ENCODE peak calls at places on chromosome 18, in nine cellular contexts. One of them, this sample, is unnamed.

GRCh38 chr18:71442830-71443229 is 1101.3 kb downstream of the CBLN2 start:
- DNase-seq in HCT116: no peak
- DNase-seq in heart right ventricle: no peak
- DNase-seq in mucosa of descending colon: no peak
- DNase-seq in fibroblast of lung: peak; percentile 88
- DNase-seq in spleen: no peak
- DNase-seq in DND-41: no peak
- DNase-seq in hepatocyte: no peak
- DNase-seq in A549: no peak
- DNase-seq in this sample: no peak

GRCh38 chr18:73045037-73045436 is 177.2 kb upstream of the NETO1 start:
- DNase-seq in mucosa of descending colon: no peak
- DNase-seq in spleen: no peak
- DNase-seq in A549: no peak
- DNase-seq in DND-41: no peak
- DNase-seq in fibroblast of lung: no peak
- DNase-seq in heart right ventricle: no peak
- DNase-seq in HCT116: no peak
- DNase-seq in hepatocyte: no peak
- DNase-seq in this sample: no peak

GRCh38 chr18:41850781-41851180 is 104.3 kb upstream of the PIK3C3 start:
- DNase-seq in DND-41: no peak
- DNase-seq in hepatocyte: no peak
- DNase-seq in heart right ventricle: no peak
- DNase-seq in mucosa of descending colon: no peak
- DNase-seq in A549: no peak
- DNase-seq in HCT116: no peak
- DNase-seq in fibroblast of lung: no peak
- DNase-seq in spleen: no peak
- DNase-seq in this sample: no peak

GRCh38 chr18:39806519-39806918 is 2148.5 kb upstream of the PIK3C3 start:
- DNase-seq in DND-41: no peak
- DNase-seq in mucosa of descending colon: no peak
- DNase-seq in hepatocyte: peak; percentile 10
- DNase-seq in A549: peak; percentile 35
- DNase-seq in HCT116: no peak
- DNase-seq in fibroblast of lung: peak; percentile 42
- DNase-seq in spleen: no peak
- DNase-seq in heart right ventricle: no peak
- DNase-seq in this sample: no peak

GRCh38 chr18:51614033-51614432 is 416.6 kb upstream of the MEX3C start:
- DNase-seq in fibroblast of lung: peak; percentile 87
- DNase-seq in heart right ventricle: no peak
- DNase-seq in A549: peak; percentile 90
- DNase-seq in HCT116: no peak
- DNase-seq in spleen: no peak
- DNase-seq in DND-41: no peak
- DNase-seq in mucosa of descending colon: no peak
- DNase-seq in hepatocyte: peak; percentile 87
- DNase-seq in this sample: no peak

GRCh38 chr18:712401-713134 is at the start of gene ENOSF1:
- DNase-seq in HCT116: peak; percentile 54
- DNase-seq in A549: peak; percentile 92
- DNase-seq in fibroblast of lung: peak; percentile 75
- DNase-seq in hepatocyte: peak; percentile 94
- DNase-seq in DND-41: peak; percentile 62
- DNase-seq in mucosa of descending colon: peak; percentile 92
- DNase-seq in spleen: peak; percentile 95
- DNase-seq in heart right ventricle: peak; percentile 86
- DNase-seq in this sample: peak; percentile 75

GRCh38 chr18:69674292-69674877 is 273.3 kb downstream of the CD226 start:
- DNase-seq in heart right ventricle: no peak
- DNase-seq in DND-41: no peak
- DNase-seq in HCT116: no peak
- DNase-seq in mucosa of descending colon: no peak
- DNase-seq in fibroblast of lung: no peak
- DNase-seq in A549: no peak
- DNase-seq in spleen: no peak
- DNase-seq in hepatocyte: no peak
- DNase-seq in this sample: no peak

GRCh38 chr18:57058734-57059133 is 88.2 kb upstream of the BOD1L2 start:
- DNase-seq in mucosa of descending colon: no peak
- DNase-seq in heart right ventricle: no peak
- DNase-seq in spleen: no peak
- DNase-seq in fibroblast of lung: no peak
- DNase-seq in hepatocyte: no peak
- DNase-seq in A549: no peak
- DNase-seq in DND-41: no peak
- DNase-seq in HCT116: no peak
- DNase-seq in this sample: no peak

GRCh38 chr18:79518683-79519128 is 123.0 kb downstream of the NFATC1 start:
- DNase-seq in heart right ventricle: no peak
- DNase-seq in DND-41: no peak
- DNase-seq in HCT116: no peak
- DNase-seq in A549: no peak
- DNase-seq in spleen: peak; percentile 63
- DNase-seq in hepatocyte: no peak
- DNase-seq in fibroblast of lung: no peak
- DNase-seq in mucosa of descending colon: no peak
- DNase-seq in this sample: no peak

GRCh38 chr18:24271381-24272331 is 126.0 kb downstream of the OSBPL1A start:
- DNase-seq in DND-41: no peak
- DNase-seq in heart right ventricle: peak; percentile 79
- DNase-seq in hepatocyte: peak; percentile 90
- DNase-seq in A549: peak; percentile 80
- DNase-seq in spleen: peak; percentile 91
- DNase-seq in fibroblast of lung: peak; percentile 84
- DNase-seq in mucosa of descending colon: peak; percentile 82
- DNase-seq in HCT116: peak; percentile 49
- DNase-seq in this sample: peak; percentile 72

DNA sequence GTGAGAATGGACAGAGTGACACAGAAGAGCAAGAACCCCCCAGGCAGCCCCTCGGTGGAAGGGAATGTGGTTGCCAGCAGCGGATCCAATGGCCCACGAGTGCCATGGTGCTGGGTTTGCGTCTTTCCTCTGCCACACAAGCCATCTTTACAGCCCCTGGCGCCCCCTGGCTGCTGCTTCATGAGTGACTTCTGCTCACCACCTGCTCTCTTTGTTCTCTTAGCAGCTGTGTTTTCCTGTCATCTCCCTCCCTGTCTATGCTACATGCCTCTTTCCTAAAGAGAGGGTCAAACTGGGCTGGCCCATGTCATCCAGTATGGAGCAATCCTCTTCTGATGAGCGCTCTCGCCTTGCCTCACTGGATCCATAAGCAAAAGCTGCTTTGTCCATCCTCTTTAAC is 300.0 kb upstream of the SMIM21 start:
- DNase-seq in mucosa of descending colon: no peak
- DNase-seq in heart right ventricle: peak; percentile 36
- DNase-seq in DND-41: peak; percentile 50
- DNase-seq in HCT116: peak; percentile 21
- DNase-seq in fibroblast of lung: peak; percentile 17
- DNase-seq in spleen: no peak
- DNase-seq in hepatocyte: peak; percentile 35
- DNase-seq in A549: peak; percentile 19
- DNase-seq in this sample: no peak
- TF ChIP-seq CTCF in mucosa of descending colon: no peak
- TF ChIP-seq CTCF in heart right ventricle: peak; percentile 55
- TF ChIP-seq CTCF in DND-41: peak; percentile 64
- TF ChIP-seq CTCF in HCT116: peak; percentile 40
- TF ChIP-seq CTCF in fibroblast of lung: peak; percentile 48
- TF ChIP-seq CTCF in spleen: peak; percentile 27
- TF ChIP-seq CTCF in hepatocyte: peak; percentile 39
- TF ChIP-seq CTCF in A549: peak; percentile 29
- TF ChIP-seq CTCF in this sample: no peak

GRCh38 chr18:36960038-36960437 is 131.1 kb downstream of the KIAA1328 start:
- DNase-seq in spleen: no peak
- DNase-seq in A549: no peak
- DNase-seq in hepatocyte: no peak
- DNase-seq in heart right ventricle: no peak
- DNase-seq in HCT116: no peak
- DNase-seq in fibroblast of lung: no peak
- DNase-seq in mucosa of descending colon: peak; percentile 43
- DNase-seq in DND-41: no peak
- DNase-seq in this sample: no peak

GRCh38 chr18:36963464-36963863 is 134.5 kb downstream of the KIAA1328 start:
- DNase-seq in A549: no peak
- DNase-seq in HCT116: no peak
- DNase-seq in DND-41: no peak
- DNase-seq in fibroblast of lung: no peak
- DNase-seq in mucosa of descending colon: no peak
- DNase-seq in spleen: no peak
- DNase-seq in hepatocyte: no peak
- DNase-seq in heart right ventricle: no peak
- DNase-seq in this sample: no peak
- H3K4me3 ChIP-seq in A549: no peak overlapping the region
- H3K4me3 ChIP-seq in HCT116: no peak overlapping the region
- H3K4me3 ChIP-seq in DND-41: no peak overlapping the region
- H3K4me3 ChIP-seq in fibroblast of lung: no peak overlapping the region
- H3K4me3 ChIP-seq in mucosa of descending colon: no peak overlapping the region
- H3K4me3 ChIP-seq in spleen: no peak overlapping the region
- H3K4me3 ChIP-seq in hepatocyte: no peak overlapping the region
- H3K4me3 ChIP-seq in heart right ventricle: no peak overlapping the region
- H3K4me3 ChIP-seq in this sample: no peak overlapping the region

DNA sequence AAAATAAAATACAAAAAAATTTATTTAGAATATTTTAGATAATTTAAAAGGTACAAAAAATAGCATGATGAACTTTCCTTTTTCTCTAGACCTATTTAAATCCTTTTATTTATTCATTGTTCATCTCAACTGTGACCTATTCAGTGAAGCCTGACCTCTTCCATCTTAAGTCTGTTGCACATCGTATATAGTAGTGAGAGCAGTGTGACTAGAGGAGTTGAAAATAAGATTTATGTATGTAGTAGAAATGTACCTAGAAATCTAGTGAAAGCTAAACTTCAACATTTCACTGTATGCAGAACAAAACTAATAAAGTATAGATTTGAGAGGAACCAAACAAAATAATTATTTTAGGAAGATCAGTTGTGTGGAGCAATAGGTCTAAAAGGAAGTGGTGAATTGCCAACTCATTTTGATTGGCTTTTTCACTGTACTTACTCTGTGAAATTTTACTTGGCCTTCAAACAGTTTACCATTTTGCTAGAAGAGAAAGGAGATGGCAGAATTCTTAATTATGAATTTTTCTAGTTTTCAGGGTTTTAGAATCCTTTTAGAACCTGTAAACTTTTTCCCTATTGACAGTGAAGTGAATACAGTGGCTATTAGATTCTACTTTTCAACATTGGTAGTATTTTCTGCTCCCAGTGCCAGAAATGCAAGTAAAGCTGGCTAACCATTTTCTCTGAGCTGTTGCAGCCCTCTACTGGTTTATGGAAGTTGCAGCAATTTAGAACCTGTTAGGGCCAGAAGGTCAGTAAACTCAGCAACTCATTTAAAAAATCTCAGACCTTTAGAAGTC is 11.1 kb downstream of the ANKRD12 start:
- DNase-seq in fibroblast of lung: peak; percentile 65
- DNase-seq in mucosa of descending colon: no peak
- DNase-seq in hepatocyte: peak; percentile 75
- DNase-seq in A549: peak; percentile 75
- DNase-seq in spleen: no peak
- DNase-seq in HCT116: peak; percentile 48
- DNase-seq in heart right ventricle: no peak
- DNase-seq in DND-41: peak; percentile 31
- DNase-seq in this sample: no peak
- H3K4me1 ChIP-seq in fibroblast of lung: peaks cover 5% of the 10 kb centered on the region
- H3K4me1 ChIP-seq in mucosa of descending colon: peaks cover 19% of the 10 kb centered on the region
- H3K4me1 ChIP-seq in hepatocyte: peaks cover 11% of the 10 kb centered on the region
- H3K4me1 ChIP-seq in A549: peaks cover 46% of the 10 kb centered on the region
- H3K4me1 ChIP-seq in spleen: peaks cover 90% of the 10 kb centered on the region
- H3K4me1 ChIP-seq in HCT116: no peaks in the 10 kb centered on the region
- H3K4me1 ChIP-seq in heart right ventricle: peaks cover 99% of the 10 kb centered on the region
- H3K4me1 ChIP-seq in DND-41: peaks cover 11% of the 10 kb centered on the region
- H3K4me1 ChIP-seq in this sample: peaks cover 5% of the 10 kb centered on the region

GRCh38 chr18:12088096-12088495 is 5.5 kb upstream of the ANKRD62 start:
- DNase-seq in A549: no peak
- DNase-seq in hepatocyte: no peak
- DNase-seq in mucosa of descending colon: no peak
- DNase-seq in fibroblast of lung: no peak
- DNase-seq in DND-41: no peak
- DNase-seq in HCT116: no peak
- DNase-seq in heart right ventricle: no peak
- DNase-seq in spleen: no peak
- DNase-seq in this sample: no peak

GRCh38 chr18:12088731-12089375 is 4.8 kb upstream of the ANKRD62 start:
- DNase-seq in fibroblast of lung: no peak
- DNase-seq in DND-41: no peak
- DNase-seq in HCT116: no peak
- DNase-seq in heart right ventricle: no peak
- DNase-seq in spleen: peak; percentile 72
- DNase-seq in hepatocyte: no peak
- DNase-seq in mucosa of descending colon: peak; percentile 47
- DNase-seq in A549: no peak
- DNase-seq in this sample: no peak

GRCh38 chr18:12093520-12094257 is at the start of gene ANKRD62:
- DNase-seq in spleen: no peak
- DNase-seq in DND-41: no peak
- DNase-seq in fibroblast of lung: no peak
- DNase-seq in HCT116: no peak
- DNase-seq in A549: no peak
- DNase-seq in hepatocyte: no peak
- DNase-seq in heart right ventricle: no peak
- DNase-seq in mucosa of descending colon: no peak
- DNase-seq in this sample: no peak

GRCh38 chr18:12091742-12092141 is 1.9 kb upstream of the ANKRD62 start:
- DNase-seq in spleen: no peak
- DNase-seq in A549: no peak
- DNase-seq in HCT116: no peak
- DNase-seq in hepatocyte: no peak
- DNase-seq in heart right ventricle: no peak
- DNase-seq in fibroblast of lung: no peak
- DNase-seq in mucosa of descending colon: no peak
- DNase-seq in DND-41: no peak
- DNase-seq in this sample: no peak

DNA sequence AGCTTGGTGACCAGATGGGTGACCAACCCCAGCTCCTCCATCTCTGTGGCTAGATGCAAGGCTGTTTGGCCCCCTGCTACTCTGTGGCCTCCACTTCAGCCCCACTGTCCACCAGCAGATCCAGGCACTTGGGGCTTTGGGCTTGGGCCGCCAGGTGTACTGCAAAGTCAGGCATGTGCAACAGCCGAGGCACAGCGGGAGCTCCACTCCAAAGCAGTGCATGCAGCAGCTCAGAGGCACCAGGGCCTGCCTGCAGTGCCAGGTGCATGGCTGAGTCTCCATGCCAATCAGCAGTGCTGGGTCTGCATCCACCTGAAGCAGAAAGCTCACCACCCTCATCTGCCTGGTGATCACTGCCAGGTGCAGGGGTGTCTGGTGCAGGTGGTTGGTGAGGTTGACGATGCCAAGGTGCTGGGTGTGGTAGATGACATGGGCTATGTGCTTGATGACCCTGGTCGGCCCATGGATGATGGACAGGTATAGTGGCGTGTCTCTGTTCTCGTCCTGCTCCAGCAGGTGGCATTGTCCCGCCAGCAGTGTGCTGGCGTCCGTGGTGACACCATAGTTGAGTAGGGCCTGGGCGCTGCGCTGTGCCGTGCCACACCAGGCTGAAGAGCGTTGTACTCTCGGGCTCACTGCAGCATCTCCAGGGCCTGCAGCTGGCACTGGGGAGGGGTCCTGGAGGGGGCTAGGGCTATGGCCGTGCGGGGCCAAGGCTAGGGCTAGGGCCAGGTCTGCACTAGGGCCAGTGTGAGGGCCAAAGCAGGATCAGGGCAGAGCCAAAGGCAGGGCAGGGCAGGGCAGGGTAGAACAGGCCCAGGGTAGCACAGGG is 1.0 kb upstream of the ANKRD62 start:
- DNase-seq in fibroblast of lung: no peak
- DNase-seq in spleen: no peak
- DNase-seq in DND-41: no peak
- DNase-seq in hepatocyte: peak; percentile 57
- DNase-seq in mucosa of descending colon: peak; percentile 61
- DNase-seq in HCT116: peak; percentile 13
- DNase-seq in heart right ventricle: peak; percentile 21
- DNase-seq in A549: peak; percentile 53
- DNase-seq in this sample: no peak
- TF ChIP-seq CTCF in fibroblast of lung: no peak
- TF ChIP-seq CTCF in spleen: no peak
- TF ChIP-seq CTCF in DND-41: peak; percentile 42
- TF ChIP-seq CTCF in hepatocyte: peak; percentile 43
- TF ChIP-seq CTCF in mucosa of descending colon: peak; percentile 28
- TF ChIP-seq CTCF in HCT116: peak; percentile 52
- TF ChIP-seq CTCF in heart right ventricle: peak; percentile 35
- TF ChIP-seq CTCF in A549: peak; percentile 53
- TF ChIP-seq CTCF in this sample: no peak